ENCODE peak calls at places on chromosomes 12 and 14, in seven cellular contexts. One of them, this sample, is unnamed.

GRCh38 chr12:64672925-64673409 is 62.7 kb downstream of the RASSF3 start:
- DNase-seq in stromal cell of bone marrow: no peak
- DNase-seq in hypothalamus: no peak
- DNase-seq in upper lobe of right lung: no peak
- DNase-seq in head of caudate nucleus: no peak
- DNase-seq in OCI-LY7: peak
- DNase-seq in stimulated activated CD8-positive, alpha-beta memory T cell treated with anti-CD3 and anti-CD28 coated beads, Interleukin-15, amount 100 ng/mL, for 24 hours: no peak
- DNase-seq in this sample: no peak

GRCh38 chr12:12813120-12814101 is at the start of gene DDX47:
- DNase-seq in hypothalamus: peak
- DNase-seq in head of caudate nucleus: peak
- DNase-seq in upper lobe of right lung: peak
- DNase-seq in OCI-LY7: peak
- DNase-seq in stimulated activated CD8-positive, alpha-beta memory T cell treated with anti-CD3 and anti-CD28 coated beads, Interleukin-15, amount 100 ng/mL, for 24 hours: peak
- DNase-seq in stromal cell of bone marrow: peak
- DNase-seq in this sample: peak

GRCh38 chr12:6644257-6644596 is 3.0 kb downstream of the ACRBP start:
- DNase-seq in head of caudate nucleus: no peak
- DNase-seq in upper lobe of right lung: no peak
- DNase-seq in stromal cell of bone marrow: no peak
- DNase-seq in OCI-LY7: peak
- DNase-seq in stimulated activated CD8-positive, alpha-beta memory T cell treated with anti-CD3 and anti-CD28 coated beads, Interleukin-15, amount 100 ng/mL, for 24 hours: no peak
- DNase-seq in hypothalamus: no peak
- DNase-seq in this sample: no peak

GRCh38 chr14:89418452-89418851 is 1.4 kb upstream of the FOXN3 start:
- DNase-seq in hypothalamus: no peak
- DNase-seq in stimulated activated CD8-positive, alpha-beta memory T cell treated with anti-CD3 and anti-CD28 coated beads, Interleukin-15, amount 100 ng/mL, for 24 hours: no peak
- DNase-seq in OCI-LY7: no peak
- DNase-seq in head of caudate nucleus: no peak
- DNase-seq in upper lobe of right lung: no peak
- DNase-seq in stromal cell of bone marrow: no peak
- DNase-seq in this sample: no peak

GRCh38 chr12:23945249-23945648 is 4.2 kb downstream of the SOX5 start:
- DNase-seq in head of caudate nucleus: no peak
- DNase-seq in upper lobe of right lung: no peak
- DNase-seq in OCI-LY7: no peak
- DNase-seq in stimulated activated CD8-positive, alpha-beta memory T cell treated with anti-CD3 and anti-CD28 coated beads, Interleukin-15, amount 100 ng/mL, for 24 hours: no peak
- DNase-seq in stromal cell of bone marrow: no peak
- DNase-seq in hypothalamus: no peak
- DNase-seq in this sample: no peak

GRCh38 chr14:85468815-85469214 is 61.1 kb upstream of the FLRT2 start:
- DNase-seq in head of caudate nucleus: no peak
- DNase-seq in stimulated activated CD8-positive, alpha-beta memory T cell treated with anti-CD3 and anti-CD28 coated beads, Interleukin-15, amount 100 ng/mL, for 24 hours: no peak
- DNase-seq in upper lobe of right lung: no peak
- DNase-seq in stromal cell of bone marrow: no peak
- DNase-seq in OCI-LY7: no peak
- DNase-seq in hypothalamus: no peak
- DNase-seq in this sample: no peak

GRCh38 chr12:7493006-7493405 is 10.6 kb downstream of the CD163 start:
- DNase-seq in head of caudate nucleus: no peak
- DNase-seq in stimulated activated CD8-positive, alpha-beta memory T cell treated with anti-CD3 and anti-CD28 coated beads, Interleukin-15, amount 100 ng/mL, for 24 hours: no peak
- DNase-seq in hypothalamus: no peak
- DNase-seq in OCI-LY7: no peak
- DNase-seq in stromal cell of bone marrow: no peak
- DNase-seq in upper lobe of right lung: no peak
- DNase-seq in this sample: no peak

GRCh38 chr12:109385339-109386078 is 37.8 kb downstream of the MYO1H start:
- DNase-seq in stromal cell of bone marrow: peak
- DNase-seq in OCI-LY7: peak
- DNase-seq in upper lobe of right lung: no peak
- DNase-seq in head of caudate nucleus: no peak
- DNase-seq in stimulated activated CD8-positive, alpha-beta memory T cell treated with anti-CD3 and anti-CD28 coated beads, Interleukin-15, amount 100 ng/mL, for 24 hours: no peak
- DNase-seq in hypothalamus: no peak
- DNase-seq in this sample: no peak

GRCh38 chr12:102833687-102834435 is 83.2 kb downstream of the PAH start:
- DNase-seq in upper lobe of right lung: no peak
- DNase-seq in stromal cell of bone marrow: peak
- DNase-seq in stimulated activated CD8-positive, alpha-beta memory T cell treated with anti-CD3 and anti-CD28 coated beads, Interleukin-15, amount 100 ng/mL, for 24 hours: no peak
- DNase-seq in head of caudate nucleus: no peak
- DNase-seq in OCI-LY7: no peak
- DNase-seq in hypothalamus: no peak
- DNase-seq in this sample: no peak

GRCh38 chr12:11807453-11807852 is 158.0 kb downstream of the ETV6 start:
- DNase-seq in hypothalamus: no peak
- DNase-seq in head of caudate nucleus: no peak
- DNase-seq in stromal cell of bone marrow: no peak
- DNase-seq in stimulated activated CD8-positive, alpha-beta memory T cell treated with anti-CD3 and anti-CD28 coated beads, Interleukin-15, amount 100 ng/mL, for 24 hours: no peak
- DNase-seq in OCI-LY7: peak
- DNase-seq in upper lobe of right lung: no peak
- DNase-seq in this sample: no peak

GRCh38 chr14:63862163-63862562 is 9.4 kb downstream of the SYNE2 start:
- DNase-seq in stromal cell of bone marrow: no peak
- DNase-seq in head of caudate nucleus: no peak
- DNase-seq in OCI-LY7: peak
- DNase-seq in hypothalamus: no peak
- DNase-seq in stimulated activated CD8-positive, alpha-beta memory T cell treated with anti-CD3 and anti-CD28 coated beads, Interleukin-15, amount 100 ng/mL, for 24 hours: no peak
- DNase-seq in upper lobe of right lung: no peak
- DNase-seq in this sample: no peak

GRCh38 chr12:46359667-46360280 is 12.8 kb downstream of the SLC38A2 start:
- DNase-seq in head of caudate nucleus: no peak
- DNase-seq in stromal cell of bone marrow: no peak
- DNase-seq in OCI-LY7: no peak
- DNase-seq in stimulated activated CD8-positive, alpha-beta memory T cell treated with anti-CD3 and anti-CD28 coated beads, Interleukin-15, amount 100 ng/mL, for 24 hours: no peak
- DNase-seq in upper lobe of right lung: no peak
- DNase-seq in hypothalamus: no peak
- DNase-seq in this sample: no peak

GRCh38 chr14:33150662-33151061 is 212.0 kb downstream of the NPAS3 start:
- DNase-seq in stimulated activated CD8-positive, alpha-beta memory T cell treated with anti-CD3 and anti-CD28 coated beads, Interleukin-15, amount 100 ng/mL, for 24 hours: no peak
- DNase-seq in head of caudate nucleus: no peak
- DNase-seq in hypothalamus: no peak
- DNase-seq in upper lobe of right lung: no peak
- DNase-seq in OCI-LY7: no peak
- DNase-seq in stromal cell of bone marrow: no peak
- DNase-seq in this sample: no peak

GRCh38 chr12:52120951-52121847 is 41.7 kb downstream of the SMIM41 start:
- DNase-seq in hypothalamus: no peak
- DNase-seq in stimulated activated CD8-positive, alpha-beta memory T cell treated with anti-CD3 and anti-CD28 coated beads, Interleukin-15, amount 100 ng/mL, for 24 hours: no peak
- DNase-seq in head of caudate nucleus: no peak
- DNase-seq in stromal cell of bone marrow: no peak
- DNase-seq in OCI-LY7: no peak
- DNase-seq in upper lobe of right lung: no peak
- DNase-seq in this sample: no peak

GRCh38 chr14:99726538-99727095 is 42.5 kb downstream of the CYP46A1 start:
- DNase-seq in hypothalamus: no peak
- DNase-seq in OCI-LY7: no peak
- DNase-seq in upper lobe of right lung: peak
- DNase-seq in stromal cell of bone marrow: no peak
- DNase-seq in stimulated activated CD8-positive, alpha-beta memory T cell treated with anti-CD3 and anti-CD28 coated beads, Interleukin-15, amount 100 ng/mL, for 24 hours: no peak
- DNase-seq in head of caudate nucleus: peak
- DNase-seq in this sample: no peak

GRCh38 chr12:132167610-132168310 is 23.5 kb downstream of the NOC4L start:
- DNase-seq in upper lobe of right lung: peak
- DNase-seq in stimulated activated CD8-positive, alpha-beta memory T cell treated with anti-CD3 and anti-CD28 coated beads, Interleukin-15, amount 100 ng/mL, for 24 hours: no peak
- DNase-seq in OCI-LY7: peak
- DNase-seq in stromal cell of bone marrow: no peak
- DNase-seq in head of caudate nucleus: no peak
- DNase-seq in hypothalamus: no peak
- DNase-seq in this sample: peak

GRCh38 chr12:98653866-98654493 is 8.9 kb downstream of the APAF1 start:
- DNase-seq in head of caudate nucleus: no peak
- DNase-seq in stromal cell of bone marrow: peak
- DNase-seq in upper lobe of right lung: no peak
- DNase-seq in stimulated activated CD8-positive, alpha-beta memory T cell treated with anti-CD3 and anti-CD28 coated beads, Interleukin-15, amount 100 ng/mL, for 24 hours: no peak
- DNase-seq in OCI-LY7: peak
- DNase-seq in hypothalamus: no peak
- DNase-seq in this sample: no peak

GRCh38 chr14:94975366-94975765 is 182.0 kb downstream of the DICER1 start:
- DNase-seq in head of caudate nucleus: no peak
- DNase-seq in stromal cell of bone marrow: peak
- DNase-seq in hypothalamus: no peak
- DNase-seq in OCI-LY7: no peak
- DNase-seq in stimulated activated CD8-positive, alpha-beta memory T cell treated with anti-CD3 and anti-CD28 coated beads, Interleukin-15, amount 100 ng/mL, for 24 hours: no peak
- DNase-seq in upper lobe of right lung: no peak
- DNase-seq in this sample: no peak

GRCh38 chr12:93378373-93379310 is 917 bp downstream of the NUDT4 start:
- DNase-seq in upper lobe of right lung: peak
- DNase-seq in stromal cell of bone marrow: peak
- DNase-seq in hypothalamus: peak
- DNase-seq in head of caudate nucleus: peak
- DNase-seq in stimulated activated CD8-positive, alpha-beta memory T cell treated with anti-CD3 and anti-CD28 coated beads, Interleukin-15, amount 100 ng/mL, for 24 hours: peak
- DNase-seq in OCI-LY7: peak
- DNase-seq in this sample: peak

GRCh38 chr12:57549909-57550627 is at the start of gene KIF5A:
- DNase-seq in OCI-LY7: peak
- DNase-seq in stromal cell of bone marrow: no peak
- DNase-seq in head of caudate nucleus: peak
- DNase-seq in stimulated activated CD8-positive, alpha-beta memory T cell treated with anti-CD3 and anti-CD28 coated beads, Interleukin-15, amount 100 ng/mL, for 24 hours: peak
- DNase-seq in hypothalamus: peak
- DNase-seq in upper lobe of right lung: peak
- DNase-seq in this sample: peak

GRCh38 chr12:38905480-38906351 is at the start of gene CPNE8:
- DNase-seq in hypothalamus: peak
- DNase-seq in upper lobe of right lung: peak
- DNase-seq in head of caudate nucleus: peak
- DNase-seq in stromal cell of bone marrow: peak
- DNase-seq in stimulated activated CD8-positive, alpha-beta memory T cell treated with anti-CD3 and anti-CD28 coated beads, Interleukin-15, amount 100 ng/mL, for 24 hours: no peak
- DNase-seq in OCI-LY7: no peak
- DNase-seq in this sample: peak

GRCh38 chr12:53219956-53220856 is 11.8 kb downstream of the RARG start:
- DNase-seq in stromal cell of bone marrow: peak
- DNase-seq in stimulated activated CD8-positive, alpha-beta memory T cell treated with anti-CD3 and anti-CD28 coated beads, Interleukin-15, amount 100 ng/mL, for 24 hours: no peak
- DNase-seq in OCI-LY7: peak
- DNase-seq in upper lobe of right lung: peak
- DNase-seq in hypothalamus: peak
- DNase-seq in head of caudate nucleus: peak
- DNase-seq in this sample: peak

GRCh38 chr14:103518416-103519042 is 4.1 kb downstream of the CKB start:
- DNase-seq in head of caudate nucleus: peak
- DNase-seq in stimulated activated CD8-positive, alpha-beta memory T cell treated with anti-CD3 and anti-CD28 coated beads, Interleukin-15, amount 100 ng/mL, for 24 hours: peak
- DNase-seq in upper lobe of right lung: peak
- DNase-seq in OCI-LY7: peak
- DNase-seq in hypothalamus: peak
- DNase-seq in stromal cell of bone marrow: no peak
- DNase-seq in this sample: peak

GRCh38 chr14:63672417-63673180 is 30.9 kb upstream of the WDR89 start:
- DNase-seq in upper lobe of right lung: no peak
- DNase-seq in hypothalamus: no peak
- DNase-seq in stromal cell of bone marrow: no peak
- DNase-seq in stimulated activated CD8-positive, alpha-beta memory T cell treated with anti-CD3 and anti-CD28 coated beads, Interleukin-15, amount 100 ng/mL, for 24 hours: no peak
- DNase-seq in OCI-LY7: no peak
- DNase-seq in head of caudate nucleus: no peak
- DNase-seq in this sample: no peak

GRCh38 chr14:92352158-92352985 is 29.4 kb downstream of the SLC24A4 start:
- DNase-seq in OCI-LY7: peak
- DNase-seq in stimulated activated CD8-positive, alpha-beta memory T cell treated with anti-CD3 and anti-CD28 coated beads, Interleukin-15, amount 100 ng/mL, for 24 hours: no peak
- DNase-seq in hypothalamus: no peak
- DNase-seq in upper lobe of right lung: no peak
- DNase-seq in stromal cell of bone marrow: no peak
- DNase-seq in head of caudate nucleus: no peak
- DNase-seq in this sample: no peak

GRCh38 chr12:82174936-82175335 is 183.3 kb downstream of the CCDC59 start:
- DNase-seq in stromal cell of bone marrow: no peak
- DNase-seq in head of caudate nucleus: no peak
- DNase-seq in upper lobe of right lung: no peak
- DNase-seq in stimulated activated CD8-positive, alpha-beta memory T cell treated with anti-CD3 and anti-CD28 coated beads, Interleukin-15, amount 100 ng/mL, for 24 hours: no peak
- DNase-seq in OCI-LY7: no peak
- DNase-seq in hypothalamus: no peak
- DNase-seq in this sample: no peak

GRCh38 chr12:2998789-2999264 is 39.6 kb downstream of the TEAD4 start:
- DNase-seq in hypothalamus: no peak
- DNase-seq in stromal cell of bone marrow: peak
- DNase-seq in OCI-LY7: no peak
- DNase-seq in upper lobe of right lung: no peak
- DNase-seq in stimulated activated CD8-positive, alpha-beta memory T cell treated with anti-CD3 and anti-CD28 coated beads, Interleukin-15, amount 100 ng/mL, for 24 hours: no peak
- DNase-seq in head of caudate nucleus: no peak
- DNase-seq in this sample: no peak

This sample was measured in T-helper 17 cell.